ENCODE peak calls at places on chromosomes 12 and 14, in four cellular contexts. One of them, this sample, is unnamed. For H3K36me3, the result is how much of the 10 kb centered on the place peaks cover.

GRCh38 chr14:92540472-92541048 is 27.0 kb downstream of the RIN3 start:
- DNase-seq in breast epithelium: peak
- DNase-seq in heart right ventricle: peak
- DNase-seq in uterus: peak
- DNase-seq in this sample: peak

GRCh38 chr12:80412343-80412953 is 31.6 kb upstream of the PTPRQ start:
- DNase-seq in breast epithelium: no peak
- DNase-seq in heart right ventricle: peak
- DNase-seq in uterus: no peak
- DNase-seq in this sample: no peak

GRCh38 chr14:46432516-46432915 is 219.1 kb downstream of the RPL10L start:
- DNase-seq in breast epithelium: no peak
- DNase-seq in heart right ventricle: no peak
- DNase-seq in uterus: no peak
- DNase-seq in this sample: no peak

GRCh38 chr12:25852792-25853191 is 105.7 kb upstream of the RASSF8 start:
- DNase-seq in breast epithelium: no peak
- DNase-seq in heart right ventricle: no peak
- DNase-seq in uterus: no peak
- DNase-seq in this sample: peak

GRCh38 chr14:105847400-105847799 is 321.0 kb downstream of the TMEM121 start:
- DNase-seq in breast epithelium: no peak
- DNase-seq in heart right ventricle: no peak
- DNase-seq in uterus: no peak
- DNase-seq in this sample: no peak

GRCh38 chr12:41277019-41277770 is 89.1 kb downstream of the PDZRN4 start:
- DNase-seq in breast epithelium: no peak
- DNase-seq in heart right ventricle: no peak
- DNase-seq in uterus: no peak
- DNase-seq in this sample: no peak

GRCh38 chr12:38411947-38412346 is 95.4 kb downstream of the ALG10B start:
- DNase-seq in breast epithelium: no peak
- DNase-seq in heart right ventricle: no peak
- DNase-seq in uterus: no peak
- DNase-seq in this sample: no peak

GRCh38 chr12:18320036-18320617 is 58.8 kb downstream of the PIK3C2G start:
- DNase-seq in breast epithelium: no peak
- DNase-seq in heart right ventricle: no peak
- DNase-seq in uterus: no peak
- DNase-seq in this sample: no peak

GRCh38 chr14:21103710-21104447 is 3.0 kb downstream of the TMEM253 start:
- DNase-seq in breast epithelium: peak
- DNase-seq in heart right ventricle: peak
- DNase-seq in uterus: peak
- DNase-seq in this sample: peak

GRCh38 chr14:97413991-97414717 is 617.0 kb downstream of the VRK1 start:
- DNase-seq in breast epithelium: no peak
- DNase-seq in heart right ventricle: no peak
- DNase-seq in uterus: no peak
- DNase-seq in this sample: no peak

GRCh38 chr12:9951026-9951652 is 19.0 kb upstream of the CLEC2A start:
- DNase-seq in breast epithelium: no peak
- DNase-seq in heart right ventricle: no peak
- DNase-seq in uterus: no peak
- DNase-seq in this sample: no peak

GRCh38 chr12:111685322-111685810 is 390 bp downstream of the BRAP start:
- DNase-seq in breast epithelium: no peak
- DNase-seq in heart right ventricle: no peak
- DNase-seq in uterus: no peak
- DNase-seq in this sample: no peak

GRCh38 chr12:63766498-63766897 is 13.2 kb upstream of the RXYLT1 start:
- DNase-seq in breast epithelium: no peak
- DNase-seq in heart right ventricle: no peak
- DNase-seq in uterus: no peak
- DNase-seq in this sample: no peak
- TF ChIP-seq CTCF in breast epithelium: no peak
- TF ChIP-seq CTCF in heart right ventricle: peak
- TF ChIP-seq CTCF in uterus: no peak
- TF ChIP-seq CTCF in this sample: no peak

GRCh38 chr14:98868846-98869245 is 403.2 kb downstream of the BCL11B start:
- DNase-seq in breast epithelium: no peak
- DNase-seq in heart right ventricle: no peak
- DNase-seq in uterus: no peak
- DNase-seq in this sample: no peak

GRCh38 chr14:98859301-98859700 is 412.7 kb downstream of the BCL11B start:
- DNase-seq in breast epithelium: no peak
- DNase-seq in heart right ventricle: no peak
- DNase-seq in uterus: no peak
- DNase-seq in this sample: no peak

GRCh38 chr14:98867146-98867545 is 404.9 kb downstream of the BCL11B start:
- DNase-seq in breast epithelium: no peak
- DNase-seq in heart right ventricle: no peak
- DNase-seq in uterus: no peak
- DNase-seq in this sample: no peak

GRCh38 chr14:98867726-98868125 is 404.3 kb downstream of the BCL11B start:
- DNase-seq in breast epithelium: no peak
- DNase-seq in heart right ventricle: no peak
- DNase-seq in uterus: no peak
- DNase-seq in this sample: no peak

GRCh38 chr14:98864211-98864610 is 407.8 kb downstream of the BCL11B start:
- DNase-seq in breast epithelium: no peak
- DNase-seq in heart right ventricle: no peak
- DNase-seq in uterus: no peak
- DNase-seq in this sample: no peak
- H3K36me3 ChIP-seq in breast epithelium: under half
- H3K36me3 ChIP-seq in heart right ventricle: under half
- H3K36me3 ChIP-seq in uterus: under half
- H3K36me3 ChIP-seq in this sample: under half

GRCh38 chr14:90383126-90383730 is 13.6 kb upstream of the CALM1 start:
- DNase-seq in breast epithelium: peak
- DNase-seq in heart right ventricle: peak
- DNase-seq in uterus: peak
- DNase-seq in this sample: peak
- TF ChIP-seq CTCF in breast epithelium: peak
- TF ChIP-seq CTCF in heart right ventricle: peak
- TF ChIP-seq CTCF in uterus: peak
- TF ChIP-seq CTCF in this sample: peak

GRCh38 chr14:77106666-77107065 is 8.6 kb downstream of the CIPC start:
- DNase-seq in breast epithelium: no peak
- DNase-seq in heart right ventricle: no peak
- DNase-seq in uterus: no peak
- DNase-seq in this sample: no peak
- H3K36me3 ChIP-seq in breast epithelium: under half
- H3K36me3 ChIP-seq in heart right ventricle: half or more
- H3K36me3 ChIP-seq in uterus: under half
- H3K36me3 ChIP-seq in this sample: under half

DNA sequence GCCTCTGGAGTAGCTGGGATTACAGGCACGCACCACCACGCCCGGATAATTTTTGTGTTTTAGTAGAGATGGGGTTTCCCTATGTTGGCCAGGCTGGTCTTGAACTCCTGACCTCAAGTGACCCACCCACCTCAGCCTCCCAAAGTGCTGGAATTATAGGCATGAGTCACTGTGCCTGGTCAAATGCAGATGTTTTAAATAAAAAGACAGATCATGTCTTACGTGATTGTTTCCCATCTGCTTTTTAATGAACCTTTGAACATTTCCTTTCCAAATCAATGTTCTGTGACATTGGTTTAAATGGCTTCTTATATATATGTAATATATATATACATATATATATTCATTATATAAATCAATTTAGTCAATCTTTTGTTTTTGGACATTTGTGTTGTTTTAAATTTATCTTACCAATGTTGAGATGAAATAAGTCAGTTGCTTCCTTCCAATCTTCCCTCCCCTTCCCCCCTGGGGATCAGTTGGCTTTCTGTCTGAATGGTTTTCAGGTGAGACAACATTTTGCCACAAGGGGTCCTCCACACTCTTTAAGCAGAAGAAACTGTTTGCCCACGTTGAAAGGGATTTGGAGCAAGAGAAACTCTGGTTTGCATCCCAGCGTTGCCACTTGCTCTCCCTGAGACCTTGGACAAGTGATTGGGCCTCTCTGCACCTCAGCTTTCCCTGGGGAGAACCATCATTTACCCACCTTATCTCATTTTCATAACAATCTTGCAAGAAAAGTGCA is 47.6 kb upstream of the RBM19 start:
- DNase-seq in breast epithelium: no peak
- DNase-seq in heart right ventricle: peak
- DNase-seq in uterus: no peak
- DNase-seq in this sample: peak
- TF ChIP-seq CTCF in breast epithelium: no peak
- TF ChIP-seq CTCF in heart right ventricle: peak
- TF ChIP-seq CTCF in uterus: no peak
- TF ChIP-seq CTCF in this sample: peak

GRCh38 chr12:4296749-4297148 is 23.2 kb downstream of the CCND2 start:
- DNase-seq in breast epithelium: no peak
- DNase-seq in heart right ventricle: no peak
- DNase-seq in uterus: no peak
- DNase-seq in this sample: no peak

GRCh38 chr12:4297617-4298016 is 23.4 kb upstream of the TIGAR start:
- DNase-seq in breast epithelium: no peak
- DNase-seq in heart right ventricle: no peak
- DNase-seq in uterus: no peak
- DNase-seq in this sample: no peak

GRCh38 chr12:4293299-4293941 is 19.9 kb downstream of the CCND2 start:
- DNase-seq in breast epithelium: no peak
- DNase-seq in heart right ventricle: no peak
- DNase-seq in uterus: no peak
- DNase-seq in this sample: no peak

GRCh38 chr12:4292266-4293063 is 18.9 kb downstream of the CCND2 start:
- DNase-seq in breast epithelium: no peak
- DNase-seq in heart right ventricle: no peak
- DNase-seq in uterus: no peak
- DNase-seq in this sample: no peak

GRCh38 chr12:4293942-4294505 is 20.5 kb downstream of the CCND2 start:
- DNase-seq in breast epithelium: no peak
- DNase-seq in heart right ventricle: no peak
- DNase-seq in uterus: no peak
- DNase-seq in this sample: no peak
- H3K36me3 ChIP-seq in breast epithelium: under half
- H3K36me3 ChIP-seq in heart right ventricle: half or more
- H3K36me3 ChIP-seq in uterus: under half
- H3K36me3 ChIP-seq in this sample: under half

DNA sequence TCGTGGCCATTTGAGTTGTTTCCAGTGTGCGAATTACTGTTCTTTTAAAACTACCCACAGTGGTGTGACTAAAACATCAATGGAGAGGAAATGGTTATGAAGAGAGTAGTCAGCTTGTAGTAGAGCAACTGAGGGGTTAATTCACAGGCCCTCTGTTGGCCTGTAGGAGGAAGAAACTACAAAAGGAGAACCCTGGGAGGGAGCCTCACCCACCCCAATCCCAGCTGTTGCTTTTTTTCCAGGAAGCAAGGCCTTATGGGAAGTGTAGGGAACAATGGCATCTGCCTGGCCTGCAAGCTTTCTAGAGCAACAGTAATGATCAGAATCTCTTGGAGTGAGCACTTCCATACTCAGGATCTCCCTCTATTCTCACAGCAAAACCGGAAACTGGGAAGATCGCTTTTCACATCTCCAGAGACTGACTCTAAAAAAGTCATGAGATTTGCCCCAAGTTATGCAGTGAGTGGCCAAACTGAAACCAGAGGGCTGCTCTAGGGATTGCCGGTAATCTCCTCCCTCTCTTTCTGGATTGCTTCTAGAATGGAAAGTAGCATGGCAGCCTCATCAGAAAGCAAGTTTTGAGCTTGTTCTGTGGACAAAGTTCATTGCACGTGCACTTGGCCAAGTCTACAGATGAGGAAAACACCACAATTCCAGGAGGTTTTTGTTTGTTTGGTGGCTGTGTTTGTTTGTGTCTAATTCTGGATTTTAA is 125.2 kb upstream of the PWP1 start:
- DNase-seq in breast epithelium: no peak
- DNase-seq in heart right ventricle: no peak
- DNase-seq in uterus: no peak
- DNase-seq in this sample: no peak
- TF ChIP-seq CTCF in breast epithelium: no peak
- TF ChIP-seq CTCF in heart right ventricle: no peak
- TF ChIP-seq CTCF in uterus: no peak
- TF ChIP-seq CTCF in this sample: no peak

GRCh38 chr12:52848661-52849255 is at the start of gene KRT78:
- DNase-seq in breast epithelium: no peak
- DNase-seq in heart right ventricle: no peak
- DNase-seq in uterus: no peak
- DNase-seq in this sample: no peak
- H3K36me3 ChIP-seq in breast epithelium: under half
- H3K36me3 ChIP-seq in heart right ventricle: under half
- H3K36me3 ChIP-seq in uterus: under half
- H3K36me3 ChIP-seq in this sample: under half